ENCODE peak calls at places on chromosomes 11 and 22, in nine cellular contexts. W is body of pancreas; T is CD8-positive, alpha-beta memory T cell; X is PC-3; M is adipocyte; P is fibroblast of lung; L is CD4-positive, CD25-positive, alpha-beta regulatory T cell; C is PC-9; J is HepG2. S is an unnamed sample.
A peak's percentile ranks its signal among the peaks of the same experiment; 100 is the strongest.

GRCh38 chr11:15536438-15536837 is 421.7 kb downstream of the INSC start:
- DNase-seq in W (no peak), T (no peak), X (no peak), M (no peak), P (no peak), L (no peak), C (no peak), J (no peak), S (no peak)

GRCh38 chr11:8033312-8033715 is 46.2 kb downstream of the EIF3F start:
- DNase-seq in W (peak; percentile 80), T (peak; percentile 34), X (peak; percentile 69), M (peak; percentile 94), P (peak; percentile 84), L (no peak), C (no peak), J (peak; percentile 40), S (peak; percentile 73)

GRCh38 chr11:57648791-57649735 is 649 bp downstream of the YPEL4 start:
- DNase-seq in W (no peak), T (peak; percentile 48), X (no peak), M (peak; percentile 43), P (no peak), L (no peak), C (no peak), J (no peak), S (no peak)

GRCh38 chr11:90803366-90803765 is 580.5 kb upstream of the CHORDC1 start:
- DNase-seq in W (no peak), T (no peak), X (peak; percentile 89), M (no peak), P (no peak), L (no peak), C (peak; percentile 76), J (no peak), S (no peak)

GRCh38 chr22:46754110-46754799 is 8.2 kb upstream of the TBC1D22A start:
- DNase-seq in W (peak; percentile 91), T (no peak), X (peak; percentile 91), M (peak; percentile 96), P (peak; percentile 93), L (no peak), C (peak; percentile 97), J (peak; percentile 92), S (peak; percentile 96)

GRCh38 chr11:18802381-18803257 is 11.0 kb upstream of the PTPN5 start:
- DNase-seq in W (peak; percentile 65), T (no peak), X (peak; percentile 78), M (peak; percentile 87), P (peak; percentile 76), L (peak; percentile 7), C (peak; percentile 67), J (peak; percentile 52), S (peak; percentile 9)

GRCh38 chr11:10651579-10652361 is 41.8 kb downstream of the IRAG1 start:
- DNase-seq in W (no peak), T (no peak), X (no peak), M (no peak), P (no peak), L (no peak), C (no peak), J (no peak), S (no peak)

GRCh38 chr11:122186439-122187080 is 70.5 kb upstream of the BLID start:
- DNase-seq in W (no peak), T (no peak), X (peak; percentile 87), M (peak; percentile 93), P (peak; percentile 100), L (no peak), C (peak; percentile 62), J (no peak), S (peak; percentile 54)

GRCh38 chr11:81303265-81303664 is 1430.4 kb downstream of the FAM181B start:
- DNase-seq in W (no peak), T (no peak), X (no peak), M (no peak), P (no peak), L (no peak), C (no peak), J (no peak), S (no peak)

GRCh38 chr11:115721309-115722007 is 217.2 kb upstream of the CADM1 start:
- DNase-seq in W (no peak), T (no peak), X (no peak), M (no peak), P (no peak), L (no peak), C (no peak), J (no peak), S (no peak)

GRCh38 chr11:92552942-92553341 is 328.3 kb downstream of the FAT3 start:
- DNase-seq in W (no peak), T (no peak), X (peak; percentile 42), M (peak; percentile 1), P (peak; percentile 31), L (no peak), C (no peak), J (peak; percentile 2), S (no peak)

GRCh38 chr11:70038034-70038834 is 39.9 kb upstream of the ANO1 start:
- DNase-seq in W (no peak), T (no peak), X (no peak), M (no peak), P (no peak), L (no peak), C (no peak), J (no peak), S (no peak)

GRCh38 chr11:118448294-118448693 is 12.0 kb downstream of the KMT2A start:
- DNase-seq in W (no peak), T (no peak), X (peak; percentile 3), M (peak; percentile 41), P (peak; percentile 35), L (no peak), C (no peak), J (no peak), S (no peak)

GRCh38 chr11:12187399-12187798 is 77.0 kb downstream of the MICAL2 start:
- DNase-seq in W (no peak), T (no peak), X (no peak), M (no peak), P (no peak), L (no peak), C (no peak), J (no peak), S (peak; percentile 32)

GRCh38 chr11:65215441-65216076 is 33.8 kb downstream of the CAPN1 start:
- DNase-seq in W (no peak), T (no peak), X (no peak), M (no peak), P (no peak), L (no peak), C (peak; percentile 71), J (no peak), S (peak; percentile 23)

GRCh38 chr11:8989411-8989810 is 14.4 kb downstream of the NRIP3 start:
- DNase-seq in W (no peak), T (no peak), X (peak; percentile 15), M (peak; percentile 59), P (peak; percentile 37), L (no peak), C (peak; percentile 42), J (no peak), S (no peak)

GRCh38 chr22:44714703-44715350 is 12.8 kb downstream of the PRR5 start:
- DNase-seq in W (no peak), T (no peak), X (no peak), M (no peak), P (no peak), L (no peak), C (no peak), J (no peak), S (no peak)

GRCh38 chr11:10246991-10247390 is 47.0 kb downstream of the SBF2 start:
- DNase-seq in W (no peak), T (no peak), X (no peak), M (no peak), P (no peak), L (no peak), C (no peak), J (no peak), S (no peak)

GRCh38 chr11:83051760-83052671 is 19.7 kb downstream of the RAB30 start:
- DNase-seq in W (peak; percentile 42), T (no peak), X (peak; percentile 97), M (peak; percentile 97), P (peak; percentile 99), L (no peak), C (peak; percentile 97), J (no peak), S (peak; percentile 82)

GRCh38 chr11:64767344-64768299 is 7.8 kb upstream of the PYGM start:
- DNase-seq in W (peak; percentile 73), T (peak; percentile 79), X (peak; percentile 72), M (peak; percentile 82), P (peak; percentile 54), L (peak; percentile 70), C (no peak), J (peak; percentile 67), S (peak; percentile 50)

GRCh38 chr11:69815973-69816372 is 3.2 kb downstream of the FGF3 start:
- DNase-seq in W (no peak), T (no peak), X (no peak), M (no peak), P (no peak), L (no peak), C (no peak), J (no peak), S (no peak)

GRCh38 chr11:986270-986951 is 50.1 kb downstream of the MUC6 start:
- DNase-seq in W (no peak), T (no peak), X (peak; percentile 15), M (no peak), P (no peak), L (no peak), C (no peak), J (no peak), S (no peak)

DNA sequence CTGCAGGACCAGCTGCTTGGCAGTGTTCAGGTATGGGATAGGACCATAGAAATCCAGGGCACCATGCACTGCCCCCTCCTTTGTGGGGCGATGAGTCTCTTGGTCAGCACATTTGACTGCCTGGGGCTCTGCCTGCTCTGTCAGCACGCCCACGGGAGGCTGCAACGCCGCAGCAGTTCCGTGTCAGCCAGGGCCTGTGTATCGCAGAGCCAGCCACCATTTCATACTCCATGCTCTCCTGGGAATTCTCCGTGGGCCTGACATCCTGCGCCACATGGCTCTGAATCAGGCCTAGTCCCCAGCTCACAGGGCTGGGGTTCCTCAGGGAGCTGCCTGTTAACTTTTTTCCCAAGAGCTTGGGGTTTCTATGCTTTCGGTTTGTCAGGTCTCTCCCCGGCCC is 16.9 kb upstream of the RELT start:
- DNase-seq in W (no peak), T (no peak), X (no peak), M (no peak), P (no peak), L (no peak), C (no peak), J (no peak), S (no peak)
- H3K4me3 ChIP-seq in W (no peak overlapping the region), T (no peak overlapping the region), X (no peak overlapping the region), M (no peak overlapping the region), P (no peak overlapping the region), L (no peak overlapping the region), C (no peak overlapping the region), J (no peak overlapping the region), S (no peak overlapping the region)

GRCh38 chr11:54603898-54604297 is at the start of gene OR4C46:
- DNase-seq in W (no peak), T (no peak), X (no peak), M (no peak), P (no peak), L (no peak), C (no peak), J (no peak), S (no peak)
- H3K9me3 ChIP-seq in W (no peaks in the 10 kb centered on the region), T (no peaks in the 10 kb centered on the region), X (no peaks in the 10 kb centered on the region), M (no peaks in the 10 kb centered on the region), P (no peaks in the 10 kb centered on the region), L (no peaks in the 10 kb centered on the region), C (no peaks in the 10 kb centered on the region), J (peaks cover 52% of the 10 kb centered on the region), S (no peaks in the 10 kb centered on the region)

GRCh38 chr11:3641191-3641590 is 601 bp downstream of the ART5 start:
- DNase-seq in W (no peak), T (no peak), X (no peak), M (no peak), P (no peak), L (no peak), C (no peak), J (no peak), S (no peak)
- H3K4me3 ChIP-seq in W (no peak overlapping the region), T (no peak overlapping the region), X (no peak overlapping the region), M (no peak overlapping the region), P (no peak overlapping the region), L (no peak overlapping the region), C (no peak overlapping the region), J (peak overlapping the region; percentile 20), S (no peak overlapping the region)

GRCh38 chr11:106474274-106474673 is 396.8 kb downstream of the AASDHPPT start:
- DNase-seq in W (no peak), T (no peak), X (no peak), M (no peak), P (no peak), L (no peak), C (no peak), J (no peak), S (no peak)
- H3K9me3 ChIP-seq in W (no peaks in the 10 kb centered on the region), T (no peaks in the 10 kb centered on the region), X (peaks cover 4% of the 10 kb centered on the region), M (peaks cover 6% of the 10 kb centered on the region), P (no peaks in the 10 kb centered on the region), L (no peaks in the 10 kb centered on the region), C (peaks cover 5% of the 10 kb centered on the region), J (peaks cover 72% of the 10 kb centered on the region), S (peaks cover 6% of the 10 kb centered on the region)

S was measured in MG63.